ENCODE peak calls at places on chromosome 3, in four cellular contexts. N is pancreas, P is AG04449, D is GM20000. B is an unnamed sample.

GRCh38 chr3:184946922-184947321 is 135.0 kb downstream of the VPS8 start:
- DNase-seq in N (no peak), P (no peak), D (no peak), B (no peak)

GRCh38 chr3:102687851-102688555 is 253.2 kb downstream of the ZPLD1 start:
- DNase-seq in N (no peak), P (no peak), D (no peak), B (no peak)

GRCh38 chr3:58388550-58389061 is 45.0 kb downstream of the PDHB start:
- DNase-seq in N (no peak), P (peak), D (no peak), B (no peak)

GRCh38 chr3:76370749-76371148 is 585.4 kb upstream of the ZNF717 start:
- DNase-seq in N (no peak), P (no peak), D (no peak), B (no peak)

GRCh38 chr3:121883507-121883906 is 10.7 kb upstream of the SLC15A2 start:
- DNase-seq in N (no peak), P (no peak), D (peak), B (no peak)

GRCh38 chr3:64167868-64168267 is 57.4 kb downstream of the PRICKLE2 start:
- DNase-seq in N (no peak), P (no peak), D (no peak), B (no peak)

GRCh38 chr3:186682734-186683133 is 16.9 kb downstream of the HRG start:
- DNase-seq in N (no peak), P (no peak), D (no peak), B (no peak)

GRCh38 chr3:27147215-27147614 is 222.0 kb downstream of the NEK10 start:
- DNase-seq in N (no peak), P (no peak), D (no peak), B (no peak)

GRCh38 chr3:174122411-174122810 is 724.9 kb downstream of the NLGN1 start:
- DNase-seq in N (no peak), P (no peak), D (no peak), B (no peak)

GRCh38 chr3:184222521-184222920 is 6.9 kb upstream of the VWA5B2 start:
- DNase-seq in N (no peak), P (no peak), D (no peak), B (no peak)

GRCh38 chr3:56468184-56469106 is at the start of gene ERC2:
- DNase-seq in N (peak), P (no peak), D (no peak), B (no peak)

GRCh38 chr3:143851331-143852017 is 3.2 kb upstream of the SLC9A9 start:
- DNase-seq in N (no peak), P (no peak), D (no peak), B (no peak)

GRCh38 chr3:71968491-71968890 is 183.5 kb upstream of the PROK2 start:
- DNase-seq in N (no peak), P (no peak), D (no peak), B (no peak)

GRCh38 chr3:55718475-55718874 is 231.4 kb upstream of the WNT5A start:
- DNase-seq in N (no peak), P (no peak), D (no peak), B (no peak)

GRCh38 chr3:183385698-183386590 is 42.5 kb downstream of the MCF2L2 start:
- DNase-seq in N (no peak), P (peak), D (peak), B (no peak)

GRCh38 chr3:57062119-57062631 is 1.7 kb downstream of the SPATA12 start:
- DNase-seq in N (no peak), P (no peak), D (no peak), B (no peak)

GRCh38 chr3:53056442-53056841 is 10.6 kb upstream of the SFMBT1 start:
- DNase-seq in N (no peak), P (no peak), D (peak), B (no peak)

GRCh38 chr3:21704796-21705195 is 46.2 kb downstream of the ZNF385D start:
- DNase-seq in N (no peak), P (no peak), D (no peak), B (no peak)

GRCh38 chr3:10371167-10371566 is 50.3 kb upstream of the SEC13 start:
- DNase-seq in N (no peak), P (no peak), D (no peak), B (no peak)

GRCh38 chr3:128665362-128666021 is 14.9 kb upstream of the RPN1 start:
- DNase-seq in N (no peak), P (no peak), D (no peak), B (no peak)

GRCh38 chr3:170897978-170898377 is 10.5 kb downstream of the EIF5A2 start:
- DNase-seq in N (no peak), P (no peak), D (no peak), B (no peak)

GRCh38 chr3:98730338-98730737 is 32.8 kb upstream of the ST3GAL6 start:
- DNase-seq in N (no peak), P (no peak), D (peak), B (no peak)

GRCh38 chr3:80192871-80193270 is 425.1 kb upstream of the ROBO1 start:
- DNase-seq in N (no peak), P (no peak), D (no peak), B (no peak)

GRCh38 chr3:124741027-124741426 is 10.8 kb downstream of the UMPS start:
- DNase-seq in N (no peak), P (no peak), D (no peak), B (no peak)

GRCh38 chr3:124745092-124745491 is 14.8 kb downstream of the UMPS start:
- DNase-seq in N (no peak), P (no peak), D (no peak), B (no peak)

GRCh38 chr3:124747111-124747981 is 17.1 kb downstream of the UMPS start:
- DNase-seq in N (no peak), P (no peak), D (no peak), B (no peak)

GRCh38 chr3:124748560-124749198 is 18.4 kb downstream of the UMPS start:
- DNase-seq in N (no peak), P (no peak), D (no peak), B (no peak)

DNA sequence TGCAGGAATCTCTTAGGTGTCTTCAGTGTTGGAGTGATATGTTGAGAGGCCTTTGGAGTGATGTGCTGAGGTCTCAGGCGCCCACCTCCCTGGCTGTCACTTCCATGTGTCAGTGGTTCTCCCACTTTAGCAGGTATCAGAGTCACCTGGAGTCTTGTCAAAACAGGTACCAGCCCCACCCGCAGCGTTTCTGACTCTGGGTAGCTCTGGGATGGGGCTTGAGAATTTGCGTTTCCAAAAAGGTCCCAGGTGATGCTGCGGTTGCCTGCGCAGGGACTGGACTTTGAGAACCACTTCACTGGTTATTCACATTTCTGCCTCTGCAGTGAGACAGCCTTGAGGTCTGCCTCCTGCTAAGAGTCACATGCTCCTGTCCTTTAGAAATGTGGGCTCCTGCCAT is 15.5 kb downstream of the UMPS start:
- DNase-seq in N (no peak), P (no peak), D (no peak), B (no peak)
- TF ChIP-seq CTCF in N (no peak), P (no peak), D (no peak), B (no peak)

GRCh38 chr3:180947761-180948390 is 35.4 kb downstream of the FXR1 start:
- DNase-seq in N (no peak), P (no peak), D (peak), B (no peak)
- TF ChIP-seq CTCF in N (no peak), P (no peak), D (no peak), B (no peak)

DNA sequence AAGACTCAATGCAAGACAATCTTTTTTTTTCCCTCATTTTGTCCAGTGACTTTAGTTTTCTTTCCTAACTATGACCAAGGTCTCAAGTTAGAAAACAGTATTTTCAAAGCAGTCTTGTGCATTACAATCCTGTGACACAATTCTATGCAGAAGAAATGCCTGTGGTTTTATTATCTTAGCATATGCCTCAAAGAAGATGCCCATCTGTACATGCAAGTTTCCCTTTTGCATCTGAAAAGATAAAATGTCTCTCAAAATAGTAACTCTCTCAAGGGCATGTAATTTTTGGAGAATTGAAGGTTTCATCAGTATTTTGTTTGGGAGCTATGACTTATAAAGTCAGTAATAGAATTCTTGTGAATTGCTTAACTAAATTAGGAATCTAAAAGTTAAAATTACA is 292.0 kb upstream of the SUCLG2 start:
- DNase-seq in N (no peak), P (peak), D (no peak), B (no peak)
- TF ChIP-seq CTCF in N (no peak), P (no peak), D (no peak), B (no peak)

GRCh38 chr3:5232570-5232969 is 45.1 kb downstream of the EDEM1 start:
- DNase-seq in N (no peak), P (no peak), D (no peak), B (no peak)
- TF ChIP-seq CTCF in N (no peak), P (no peak), D (no peak), B (no peak)

GRCh38 chr3:13457593-13457992 is 22.5 kb upstream of the HDAC11 start:
- DNase-seq in N (no peak), P (no peak), D (no peak), B (no peak)

GRCh38 chr3:13451301-13451673 is 28.8 kb upstream of the HDAC11 start:
- DNase-seq in N (no peak), P (no peak), D (no peak), B (no peak)

GRCh38 chr3:13455644-13456043 is 24.5 kb upstream of the HDAC11 start:
- DNase-seq in N (no peak), P (no peak), D (no peak), B (no peak)

DNA sequence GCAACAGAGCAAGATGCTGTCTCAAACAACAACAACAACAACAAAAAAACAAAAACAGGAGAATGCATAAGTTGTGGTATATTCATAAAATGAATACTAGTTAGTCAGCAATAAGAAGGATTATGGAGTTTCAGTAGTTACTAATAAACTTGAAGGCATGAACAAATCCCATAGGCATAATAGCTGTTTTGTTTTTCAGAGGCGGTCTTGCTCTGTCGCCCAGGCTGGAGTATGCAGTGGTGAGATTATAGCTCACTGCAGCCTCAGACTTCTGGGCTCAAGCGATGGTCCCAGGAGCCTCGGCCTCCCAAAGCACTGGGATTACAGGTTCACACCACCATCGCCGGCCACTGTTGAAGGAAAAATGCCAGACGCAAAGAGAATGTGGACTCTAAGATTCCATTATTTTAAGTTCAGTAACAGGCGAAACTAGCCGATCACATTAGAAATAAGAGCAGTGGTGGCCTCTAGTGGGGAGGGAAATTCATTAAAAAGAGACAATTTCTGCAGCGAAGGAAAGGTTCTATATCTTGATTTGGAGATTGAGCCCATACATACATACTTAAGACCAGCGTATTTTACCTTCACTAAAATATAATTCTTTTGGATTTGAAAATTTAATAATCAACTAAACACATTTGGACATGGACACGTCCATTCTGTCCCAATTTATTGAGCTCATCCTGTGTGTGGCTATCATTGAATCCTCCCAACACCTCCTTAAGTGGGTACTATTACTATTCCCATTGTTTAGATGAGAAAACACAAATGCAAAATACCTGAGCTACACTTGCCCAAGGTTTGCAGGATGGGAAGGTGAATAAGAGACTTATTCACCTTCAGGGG is 27.4 kb upstream of the HDAC11 start:
- DNase-seq in N (no peak), P (no peak), D (peak), B (no peak)
- TF ChIP-seq CTCF in N (no peak), P (peak), D (peak), B (peak)

DNA sequence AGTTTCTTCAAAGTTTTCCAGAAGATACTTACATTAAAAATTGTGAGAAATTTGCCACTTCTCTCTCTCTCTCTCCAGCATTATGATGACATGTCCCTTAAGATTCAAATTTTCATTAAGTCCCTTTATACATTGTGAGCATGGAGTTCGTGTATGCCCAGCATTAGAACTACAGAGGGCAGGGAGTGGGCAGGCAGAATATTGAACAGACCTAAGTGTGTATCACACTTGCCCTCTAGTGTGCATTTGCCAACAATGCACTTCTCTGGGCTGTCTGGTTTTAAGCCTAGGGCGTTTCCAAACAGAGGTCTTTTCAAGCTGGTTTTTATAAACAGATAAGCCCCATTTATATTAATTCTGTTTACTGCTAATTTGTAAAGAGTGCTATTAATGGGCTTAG is 28.3 kb upstream of the CMSS1 start:
- DNase-seq in N (no peak), P (no peak), D (peak), B (no peak)
- TF ChIP-seq CTCF in N (no peak), P (peak), D (peak), B (peak)

GRCh38 chr3:3126477-3127431 is at the start of gene TRNT1:
- DNase-seq in N (peak), P (peak), D (peak), B (peak)
- TF ChIP-seq CTCF in N (no peak), P (no peak), D (no peak), B (no peak)

DNA sequence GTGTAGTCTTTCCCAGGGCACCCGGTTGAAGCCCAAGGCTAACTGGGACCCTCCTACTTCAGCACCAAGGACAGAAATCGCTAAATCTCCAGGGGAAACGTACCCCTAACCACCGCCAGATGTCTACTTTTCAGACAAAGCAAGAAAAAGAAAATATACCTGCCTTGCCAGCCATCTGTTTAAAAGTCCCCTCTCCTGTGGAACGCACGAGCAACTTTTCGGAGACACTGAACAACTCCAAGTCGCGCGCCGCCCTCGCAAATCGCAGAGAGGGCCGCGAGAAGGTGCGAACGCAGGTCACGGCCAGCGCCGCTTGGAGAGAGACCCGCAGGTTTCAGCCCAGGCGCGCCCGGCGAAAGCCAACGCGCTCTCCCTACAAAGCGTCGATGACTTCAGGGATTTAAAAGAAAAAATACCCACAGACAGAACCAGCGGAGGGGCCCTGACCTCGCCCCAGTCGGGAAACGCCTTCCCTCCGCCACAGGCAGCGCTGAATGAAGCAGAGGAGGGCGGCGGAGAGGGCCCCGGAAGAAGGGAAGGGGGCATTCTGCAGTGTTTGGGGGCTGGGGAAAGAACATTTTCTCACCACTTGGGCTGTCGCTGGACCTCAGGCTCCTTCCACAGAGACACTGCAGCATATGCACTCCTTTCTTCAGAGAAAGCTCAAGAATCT is 213.1 kb downstream of the FGF12 start:
- DNase-seq in N (peak), P (no peak), D (no peak), B (no peak)
- TF ChIP-seq CTCF in N (no peak), P (no peak), D (no peak), B (no peak)

GRCh38 chr3:181948286-181948685 is 236.6 kb downstream of the SOX2 start:
- DNase-seq in N (no peak), P (no peak), D (no peak), B (no peak)
- TF ChIP-seq CTCF in N (no peak), P (no peak), D (no peak), B (no peak)

GRCh38 chr3:135078283-135078682 is 283.2 kb downstream of the EPHB1 start:
- DNase-seq in N (no peak), P (no peak), D (no peak), B (no peak)
- TF ChIP-seq CTCF in N (no peak), P (no peak), D (no peak), B (no peak)

B was measured in thoracic aorta.